ENCODE peak calls at places on chromosomes 5 and 9, in eight cellular contexts. L is right lobe of liver, V is esophagus squamous epithelium, I is mammary epithelial cell, G is Peyer's patch, M is suprapubic skin, E is heart left ventricle, A is A549. T is an unnamed sample.
A peak's percentile ranks its signal among the peaks of the same experiment; 100 is the strongest.

GRCh38 chr9:18861599-18862546 is 171.1 kb downstream of the SAXO1 start:
- DNase-seq in E (no peak), I (no peak), M (no peak), A (no peak), L (no peak), V (no peak), G (no peak), T (no peak)

GRCh38 chr5:168714046-168714445 is 134.9 kb upstream of the PANK3 start:
- DNase-seq in G (no peak), L (no peak), I (peak; percentile 8), A (no peak), E (no peak), V (no peak), M (no peak), T (peak; percentile 68)

GRCh38 chr5:169895876-169896275 is 84.4 kb downstream of the INSYN2B start:
- DNase-seq in G (no peak), V (no peak), E (peak; percentile 67), L (no peak), I (no peak), A (no peak), M (no peak), T (no peak)

GRCh38 chr5:35183243-35183955 is 46.9 kb downstream of the PRLR start:
- DNase-seq in E (no peak), V (no peak), G (no peak), I (peak; percentile 11), M (no peak), L (no peak), A (peak; percentile 6), T (peak; percentile 31)

GRCh38 chr5:91328743-91329142 is 54.4 kb downstream of the ARRDC3 start:
- DNase-seq in L (no peak), M (no peak), E (no peak), G (no peak), V (no peak), I (no peak), A (no peak), T (no peak)

GRCh38 chr9:87276851-87277251 is 220.8 kb upstream of the DAPK1 start:
- DNase-seq in V (no peak), M (no peak), G (no peak), L (no peak), I (peak; percentile 39), A (no peak), E (no peak), T (peak; percentile 48)

GRCh38 chr5:16656561-16657191 is 39.9 kb upstream of the RETREG1 start:
- DNase-seq in L (no peak), V (no peak), M (no peak), G (no peak), A (no peak), E (no peak), I (peak; percentile 58), T (peak; percentile 44)

GRCh38 chr5:14920121-14920520 is 48.5 kb upstream of the ANKH start:
- DNase-seq in G (no peak), M (no peak), E (no peak), V (no peak), L (no peak), A (no peak), I (no peak), T (no peak)

GRCh38 chr5:28947865-28948264 is 1909.5 kb upstream of the CDH9 start:
- DNase-seq in E (no peak), V (no peak), A (no peak), L (no peak), M (no peak), G (no peak), I (no peak), T (no peak)

GRCh38 chr5:76337949-76338589 is 65.0 kb upstream of the IQGAP2 start:
- DNase-seq in E (no peak), M (no peak), L (no peak), A (peak; percentile 84), I (peak; percentile 75), V (no peak), G (peak; percentile 34), T (peak; percentile 80)

GRCh38 chr5:76145945-76146344 is 62.8 kb downstream of the SV2C start:
- DNase-seq in G (no peak), L (no peak), V (no peak), M (no peak), I (peak; percentile 8), A (peak; percentile 10), E (no peak), T (no peak)

GRCh38 chr9:77420641-77421040 is 227.5 kb downstream of the GNA14 start:
- DNase-seq in G (no peak), L (no peak), I (no peak), E (no peak), V (no peak), A (no peak), M (no peak), T (no peak)

GRCh38 chr5:175657593-175658271 is at the start of gene HRH2:
- DNase-seq in M (no peak), A (peak; percentile 60), G (peak; percentile 23), E (peak; percentile 72), L (no peak), V (no peak), I (peak; percentile 14), T (peak; percentile 11)

GRCh38 chr9:129619787-129620668 is 873 bp downstream of the C9orf50 start:
- DNase-seq in M (no peak), V (no peak), E (no peak), A (peak; percentile 54), G (no peak), L (no peak), I (no peak), T (no peak)

GRCh38 chr5:98187945-98188344 is 585.5 kb upstream of the RGMB start:
- DNase-seq in E (no peak), L (no peak), G (no peak), I (peak; percentile 47), M (no peak), A (no peak), V (no peak), T (no peak)

GRCh38 chr5:72226950-72227349 is 93.1 kb downstream of the MRPS27 start:
- DNase-seq in G (no peak), E (no peak), A (no peak), L (no peak), V (no peak), I (no peak), M (no peak), T (no peak)

GRCh38 chr9:126561582-126561981 is 52.1 kb upstream of the LMX1B start:
- DNase-seq in L (peak; percentile 24), E (no peak), M (no peak), I (no peak), A (no peak), V (no peak), G (no peak), T (no peak)

GRCh38 chr9:114631166-114631565 is 20.1 kb downstream of the TMEM268 start:
- DNase-seq in E (no peak), V (no peak), A (no peak), M (no peak), G (no peak), L (no peak), I (peak; percentile 57), T (peak; percentile 58)

GRCh38 chr9:126009047-126009446 is 261.9 kb downstream of the PBX3 start:
- DNase-seq in I (no peak), L (no peak), M (no peak), V (no peak), A (no peak), G (no peak), E (no peak), T (no peak)

GRCh38 chr5:171355302-171355724 is 32.3 kb upstream of the NPM1 start:
- DNase-seq in V (no peak), A (no peak), I (no peak), M (no peak), E (no peak), L (no peak), G (no peak), T (no peak)

GRCh38 chr5:143355710-143356109 is 47.8 kb downstream of the NR3C1 start:
- DNase-seq in G (peak; percentile 26), V (no peak), M (peak; percentile 81), E (peak; percentile 55), L (peak; percentile 44), A (peak; percentile 93), I (peak; percentile 88), T (peak; percentile 89)

GRCh38 chr9:124583134-124583533 is 75.9 kb upstream of the NR5A1 start:
- DNase-seq in G (no peak), L (no peak), E (no peak), M (no peak), I (no peak), V (no peak), A (no peak), T (no peak)

GRCh38 chr5:170355601-170356098 is 33.5 kb downstream of the KCNMB1 start:
- DNase-seq in G (no peak), M (no peak), L (peak; percentile 91), A (no peak), E (no peak), V (no peak), I (no peak), T (no peak)

GRCh38 chr9:100186356-100186755 is 87.3 kb downstream of the INVS start:
- DNase-seq in I (no peak), A (no peak), M (no peak), E (no peak), V (no peak), G (no peak), L (no peak), T (no peak)

GRCh38 chr5:159657766-159658165 is 258.5 kb upstream of the ADRA1B start:
- DNase-seq in A (no peak), G (no peak), L (no peak), E (no peak), I (no peak), M (no peak), V (no peak), T (no peak)

GRCh38 chr9:134127065-134127580 is 8.8 kb upstream of the WDR5 start:
- DNase-seq in G (no peak), I (no peak), E (no peak), V (no peak), A (no peak), L (peak; percentile 31), M (no peak), T (no peak)

GRCh38 chr9:4490705-4491620 is 695 bp downstream of the SLC1A1 start:
- DNase-seq in A (no peak), I (peak; percentile 37), G (no peak), E (no peak), V (no peak), L (peak; percentile 71), M (no peak), T (no peak)

GRCh38 chr5:112923148-112923917 is 1.3 kb upstream of the REEP5 start:
- DNase-seq in E (no peak), I (no peak), M (no peak), G (peak; percentile 60), L (no peak), A (no peak), V (no peak), T (no peak)
- H3K4me1 ChIP-seq in E (peaks cover 37% of the 10 kb centered on the region), I (peaks cover 14% of the 10 kb centered on the region), M (peaks cover 49% of the 10 kb centered on the region), G (peaks cover 9% of the 10 kb centered on the region), L (no peaks in the 10 kb centered on the region), A (peaks cover 20% of the 10 kb centered on the region), V (peaks cover 11% of the 10 kb centered on the region), T (peaks cover 10% of the 10 kb centered on the region)

GRCh38 chr5:181203093-181203711 is 1.8 kb downstream of the TRIM7 start:
- DNase-seq in L (no peak), M (no peak), G (no peak), E (no peak), I (no peak), V (no peak), A (no peak), T (no peak)
- H3K27ac ChIP-seq in L (no peak overlapping the region), M (peak overlapping the region; percentile 71), G (peak overlapping the region; percentile 40), E (peak overlapping the region; percentile 27), I (no peak overlapping the region), V (peak overlapping the region; percentile 90), A (peak overlapping the region; percentile 93), T (no peak overlapping the region)

GRCh38 chr5:158174918-158175663 is 316.1 kb upstream of the CLINT1 start:
- DNase-seq in M (peak; percentile 73), A (peak; percentile 63), G (peak; percentile 76), E (no peak), V (no peak), I (peak; percentile 23), L (peak; percentile 58), T (peak; percentile 31)
- TF ChIP-seq CTCF in M (peak; percentile 53), A (peak; percentile 67), G (peak; percentile 34), E (peak; percentile 91), V (peak; percentile 66), I (peak; percentile 79), L (peak; percentile 87), T (peak; percentile 80)

GRCh38 chr5:177089146-177089545 is 2.4 kb downstream of the FGFR4 start:
- DNase-seq in L (no peak), V (no peak), G (no peak), A (no peak), E (no peak), M (no peak), I (no peak), T (no peak)
- H3K4me1 ChIP-seq in L (no peaks in the 10 kb centered on the region), V (peaks cover 10% of the 10 kb centered on the region), G (no peaks in the 10 kb centered on the region), A (peaks cover 35% of the 10 kb centered on the region), E (peaks cover 14% of the 10 kb centered on the region), M (peaks cover 20% of the 10 kb centered on the region), I (peaks cover 8% of the 10 kb centered on the region), T (no peaks in the 10 kb centered on the region)

T was measured in foreskin keratinocyte.